ENCODE peak calls at places on chromosome 10, in four cellular contexts. One of them, this sample, is unnamed.

GRCh38 chr10:114359041-114359952 is 45.0 kb downstream of the AFAP1L2 start:
- DNase-seq in SK-N-SH: no peak
- DNase-seq in HepG2: no peak
- DNase-seq in K562: no peak
- DNase-seq in this sample: no peak

GRCh38 chr10:100847440-100847839 is 65.3 kb upstream of the SLF2 start:
- DNase-seq in SK-N-SH: no peak
- DNase-seq in HepG2: no peak
- DNase-seq in K562: no peak
- DNase-seq in this sample: peak; percentile 62

GRCh38 chr10:73641272-73642060 is at the start of gene MYOZ1:
- DNase-seq in SK-N-SH: no peak
- DNase-seq in HepG2: no peak
- DNase-seq in K562: no peak
- DNase-seq in this sample: no peak

GRCh38 chr10:117788911-117789310 is 246.4 kb downstream of the EMX2 start:
- DNase-seq in SK-N-SH: no peak
- DNase-seq in HepG2: no peak
- DNase-seq in K562: no peak
- DNase-seq in this sample: no peak

GRCh38 chr10:52755297-52756062 is 17.1 kb downstream of the MBL2 start:
- DNase-seq in SK-N-SH: no peak
- DNase-seq in HepG2: peak; percentile 89
- DNase-seq in K562: no peak
- DNase-seq in this sample: no peak

GRCh38 chr10:124388476-124388822 is 30.3 kb downstream of the OAT start:
- DNase-seq in SK-N-SH: no peak
- DNase-seq in HepG2: no peak
- DNase-seq in K562: no peak
- DNase-seq in this sample: no peak

GRCh38 chr10:87927091-87927490 is 63.7 kb downstream of the PTEN start:
- DNase-seq in SK-N-SH: no peak
- DNase-seq in HepG2: no peak
- DNase-seq in K562: no peak
- DNase-seq in this sample: no peak

GRCh38 chr10:124152781-124153600 is 59.6 kb upstream of the CHST15 start:
- DNase-seq in SK-N-SH: peak; percentile 50
- DNase-seq in HepG2: peak; percentile 54
- DNase-seq in K562: no peak
- DNase-seq in this sample: peak; percentile 100

GRCh38 chr10:59126992-59127391 is 49.5 kb upstream of the PHYHIPL start:
- DNase-seq in SK-N-SH: no peak
- DNase-seq in HepG2: peak; percentile 64
- DNase-seq in K562: no peak
- DNase-seq in this sample: no peak

GRCh38 chr10:121591186-121591585 is 7.1 kb downstream of the FGFR2 start:
- DNase-seq in SK-N-SH: no peak
- DNase-seq in HepG2: no peak
- DNase-seq in K562: no peak
- DNase-seq in this sample: no peak

GRCh38 chr10:58393317-58393716 is 8.1 kb downstream of the TFAM start:
- DNase-seq in SK-N-SH: no peak
- DNase-seq in HepG2: no peak
- DNase-seq in K562: no peak
- DNase-seq in this sample: no peak

GRCh38 chr10:90885176-90885575 is 13.4 kb downstream of the RPP30 start:
- DNase-seq in SK-N-SH: no peak
- DNase-seq in HepG2: no peak
- DNase-seq in K562: no peak
- DNase-seq in this sample: no peak

GRCh38 chr10:72692057-72692891 is at the start of gene MCU:
- DNase-seq in SK-N-SH: peak; percentile 94
- DNase-seq in HepG2: no peak
- DNase-seq in K562: peak; percentile 97
- DNase-seq in this sample: no peak

GRCh38 chr10:15460661-15461060 is 89.6 kb upstream of the FAM171A1 start:
- DNase-seq in SK-N-SH: no peak
- DNase-seq in HepG2: no peak
- DNase-seq in K562: no peak
- DNase-seq in this sample: no peak

GRCh38 chr10:110069502-110069982 is 61.8 kb downstream of the ADD3 start:
- DNase-seq in SK-N-SH: no peak
- DNase-seq in HepG2: no peak
- DNase-seq in K562: no peak
- DNase-seq in this sample: no peak

GRCh38 chr10:125778556-125778955 is 2.9 kb upstream of the MMP21 start:
- DNase-seq in SK-N-SH: no peak
- DNase-seq in HepG2: no peak
- DNase-seq in K562: no peak
- DNase-seq in this sample: no peak

GRCh38 chr10:128062837-128063563 is 63.2 kb downstream of the MKI67 start:
- DNase-seq in SK-N-SH: no peak
- DNase-seq in HepG2: no peak
- DNase-seq in K562: no peak
- DNase-seq in this sample: no peak

GRCh38 chr10:47136866-47137265 is 163.1 kb upstream of the GDF10 start:
- DNase-seq in SK-N-SH: no peak
- DNase-seq in HepG2: no peak
- DNase-seq in K562: no peak
- DNase-seq in this sample: no peak

GRCh38 chr10:12531305-12531738 is 182.0 kb downstream of the CAMK1D start:
- DNase-seq in SK-N-SH: no peak
- DNase-seq in HepG2: no peak
- DNase-seq in K562: no peak
- DNase-seq in this sample: no peak

GRCh38 chr10:525565-526315 is 163.7 kb downstream of the DIP2C start:
- DNase-seq in SK-N-SH: no peak
- DNase-seq in HepG2: no peak
- DNase-seq in K562: no peak
- DNase-seq in this sample: no peak

GRCh38 chr10:87538092-87538795 is 33.6 kb downstream of the MINPP1 start:
- DNase-seq in SK-N-SH: no peak
- DNase-seq in HepG2: no peak
- DNase-seq in K562: no peak
- DNase-seq in this sample: no peak

GRCh38 chr10:70404906-70405824 is 1.2 kb downstream of the EIF4EBP2 start:
- DNase-seq in SK-N-SH: peak; percentile 60
- DNase-seq in HepG2: peak; percentile 83
- DNase-seq in K562: peak; percentile 80
- DNase-seq in this sample: no peak

GRCh38 chr10:116787893-116788665 is 45.7 kb upstream of the HSPA12A start:
- DNase-seq in SK-N-SH: peak; percentile 88
- DNase-seq in HepG2: peak; percentile 41
- DNase-seq in K562: peak; percentile 49
- DNase-seq in this sample: peak; percentile 58

GRCh38 chr10:22619111-22619510 is 95.3 kb downstream of the PIP4K2A start:
- DNase-seq in SK-N-SH: no peak
- DNase-seq in HepG2: no peak
- DNase-seq in K562: no peak
- DNase-seq in this sample: no peak

GRCh38 chr10:72832701-72833100 is 60.8 kb upstream of the OIT3 start:
- DNase-seq in SK-N-SH: no peak
- DNase-seq in HepG2: no peak
- DNase-seq in K562: no peak
- DNase-seq in this sample: no peak

GRCh38 chr10:124869941-124870340 is 68.3 kb downstream of the ABRAXAS2 start:
- DNase-seq in SK-N-SH: no peak
- DNase-seq in HepG2: no peak
- DNase-seq in K562: no peak
- DNase-seq in this sample: no peak

GRCh38 chr10:34526758-34527730 is 288.1 kb downstream of the PARD3 start:
- DNase-seq in SK-N-SH: no peak
- DNase-seq in HepG2: no peak
- DNase-seq in K562: no peak
- DNase-seq in this sample: peak; percentile 65

GRCh38 chr10:84075226-84076046 is 63.9 kb upstream of the GHITM start:
- DNase-seq in SK-N-SH: no peak
- DNase-seq in HepG2: no peak
- DNase-seq in K562: no peak
- DNase-seq in this sample: no peak
- TF ChIP-seq ELF1 in SK-N-SH: no peak
- TF ChIP-seq ELF1 in HepG2: no peak
- TF ChIP-seq ELF1 in K562: no peak
- TF ChIP-seq ELF1 in this sample: no peak

DNA sequence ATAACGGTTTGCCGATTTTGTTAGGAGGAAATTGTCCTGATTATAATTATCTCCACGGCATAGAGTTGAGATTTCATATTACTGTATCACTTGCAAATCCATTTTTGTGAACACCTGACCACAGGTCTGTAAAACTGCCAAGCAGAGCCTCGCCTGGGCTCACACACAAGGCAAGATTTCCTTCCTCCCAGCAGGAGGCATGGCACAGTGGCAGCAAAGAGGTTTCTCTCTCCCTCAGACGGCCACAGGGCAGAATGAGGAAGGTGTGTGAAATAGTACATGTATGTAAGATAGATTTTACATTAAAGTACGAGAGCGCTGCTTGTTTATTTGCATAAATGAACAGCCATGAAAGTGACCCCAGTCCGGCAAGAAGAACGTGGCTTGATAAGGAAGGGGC is 130.1 kb downstream of the CELF2 start:
- DNase-seq in SK-N-SH: no peak
- DNase-seq in HepG2: no peak
- DNase-seq in K562: no peak
- DNase-seq in this sample: no peak
- TF ChIP-seq ELF1 in SK-N-SH: no peak
- TF ChIP-seq ELF1 in HepG2: no peak
- TF ChIP-seq ELF1 in K562: no peak
- TF ChIP-seq ELF1 in this sample: no peak

DNA sequence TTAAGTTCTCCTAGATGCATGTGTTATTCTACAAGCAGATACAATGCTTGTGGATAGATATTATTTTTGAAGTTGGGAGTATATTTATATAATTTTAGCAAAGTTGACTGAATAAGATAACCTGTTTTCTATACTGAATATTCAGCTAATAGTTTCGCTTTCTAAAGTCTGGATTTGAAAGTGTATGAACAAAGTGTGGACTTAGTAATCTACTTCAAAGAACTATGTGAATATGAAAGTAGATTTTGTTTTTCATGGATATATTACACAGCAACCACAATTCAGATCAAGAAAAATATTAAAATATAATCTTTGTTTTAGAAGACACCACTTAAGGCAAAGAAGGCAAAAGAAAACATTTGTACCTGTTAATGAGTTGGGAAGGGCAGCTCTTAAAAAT is 78.8 kb downstream of the ZEB1 start:
- DNase-seq in SK-N-SH: no peak
- DNase-seq in HepG2: no peak
- DNase-seq in K562: no peak
- DNase-seq in this sample: no peak
- TF ChIP-seq ELF1 in SK-N-SH: no peak
- TF ChIP-seq ELF1 in HepG2: no peak
- TF ChIP-seq ELF1 in K562: no peak
- TF ChIP-seq ELF1 in this sample: no peak

DNA sequence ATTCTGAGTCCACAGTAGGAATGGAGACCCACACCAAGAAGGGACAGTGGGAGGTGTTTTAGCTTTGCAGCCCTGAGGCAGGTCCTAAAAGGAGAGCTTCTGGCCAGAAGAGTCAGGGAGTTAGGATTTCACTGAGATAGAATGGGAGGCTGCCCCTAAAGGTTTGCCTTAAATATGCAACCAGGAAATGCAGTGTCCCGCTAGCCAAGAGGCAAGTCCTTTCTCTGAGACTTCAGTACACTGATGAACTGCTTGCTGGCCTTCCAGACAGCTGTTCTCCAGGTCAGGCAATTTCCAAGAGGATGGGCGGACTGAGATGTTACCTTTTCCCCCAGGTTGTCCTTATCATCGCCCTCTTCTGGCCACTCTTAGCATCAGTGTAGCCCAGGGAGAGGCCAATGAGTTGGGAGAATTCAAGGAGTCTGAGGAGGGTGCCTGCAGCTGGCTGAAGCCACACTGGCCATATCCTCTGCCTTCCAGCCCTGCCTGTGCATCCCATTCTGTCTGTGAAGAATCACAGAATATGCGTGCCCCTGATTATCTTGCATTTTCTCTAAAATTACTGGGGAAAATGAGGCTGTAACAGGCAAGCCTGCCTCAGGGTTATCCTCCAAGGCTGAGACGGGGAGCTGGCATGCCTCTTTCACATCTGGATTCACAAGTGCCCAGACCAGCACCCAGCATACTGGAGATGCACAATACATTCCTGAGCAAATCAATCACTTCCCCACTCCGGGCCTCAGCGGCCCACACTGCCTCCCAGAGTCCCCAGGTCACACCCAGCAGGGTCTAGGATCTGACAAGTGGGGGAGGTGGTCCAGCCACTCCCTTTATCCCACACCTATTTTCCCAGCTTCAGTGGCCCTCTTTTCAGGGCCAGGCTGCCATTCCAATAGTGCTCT is 2.4 kb downstream of the TLL2 start:
- DNase-seq in SK-N-SH: peak; percentile 72
- DNase-seq in HepG2: peak; percentile 59
- DNase-seq in K562: peak; percentile 46
- DNase-seq in this sample: peak; percentile 31
- TF ChIP-seq ELF1 in SK-N-SH: no peak
- TF ChIP-seq ELF1 in HepG2: no peak
- TF ChIP-seq ELF1 in K562: no peak
- TF ChIP-seq ELF1 in this sample: no peak

DNA sequence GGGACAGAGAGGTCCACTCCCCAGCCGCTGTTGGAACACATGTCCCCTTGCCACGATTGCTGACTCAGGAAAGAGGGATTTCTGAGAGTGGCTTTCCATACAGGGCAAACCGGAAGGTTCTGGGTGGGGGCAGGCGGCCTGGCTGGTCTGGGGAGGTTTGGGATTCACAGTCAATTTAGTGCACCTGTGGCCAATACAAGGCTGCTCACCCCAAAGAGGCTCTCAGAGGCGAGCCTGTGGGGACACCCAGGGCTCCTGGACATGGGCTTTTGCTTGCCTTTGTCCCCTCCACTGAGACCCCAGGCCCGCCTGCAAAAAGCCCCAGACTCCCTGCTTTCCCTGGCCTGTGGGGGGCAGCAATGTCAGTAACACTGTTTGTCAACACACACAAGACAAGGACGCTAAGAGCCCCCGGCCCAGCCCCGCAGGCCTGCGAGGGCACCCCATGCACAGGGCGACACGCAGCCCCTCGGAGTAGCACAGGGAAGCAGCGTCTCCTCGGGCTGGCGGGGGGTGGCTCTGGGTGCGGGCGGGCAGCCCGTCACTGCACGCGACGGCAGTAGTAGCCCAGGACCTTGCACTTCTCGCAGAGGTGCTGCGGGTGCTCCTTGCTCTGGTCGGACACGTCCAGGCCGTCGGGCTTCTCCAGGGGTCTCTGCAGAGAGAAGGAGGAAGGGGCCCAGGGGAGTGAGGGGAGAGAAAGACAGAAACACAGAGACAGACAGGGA is 38.7 kb downstream of the PPIF start:
- DNase-seq in SK-N-SH: peak; percentile 54
- DNase-seq in HepG2: no peak
- DNase-seq in K562: peak; percentile 46
- DNase-seq in this sample: no peak
- TF ChIP-seq ELF1 in SK-N-SH: no peak
- TF ChIP-seq ELF1 in HepG2: no peak
- TF ChIP-seq ELF1 in K562: no peak
- TF ChIP-seq ELF1 in this sample: no peak